ENCODE peak calls at places on chromosomes 4 and X, in eight cellular contexts. A, I, P, D, L, N, E and R are unnamed samples.

GRCh38 chrX:54184474-54184873 is 1.4 kb upstream of the FAM120C start:
- DNase-seq in A (no peak), I (no peak), P (no peak), D (no peak), L (no peak), N (no peak), E (no peak), R (no peak)

GRCh38 chrX:2478546-2479419 is 22.0 kb downstream of the DHRSX start:
- DNase-seq in A (no peak), I (no peak), P (no peak), D (no peak), L (no peak), N (no peak), E (no peak), R (no peak)

GRCh38 chrX:22220941-22221340 is 51.8 kb upstream of the CBLL2 start:
- DNase-seq in A (no peak), I (no peak), P (no peak), D (no peak), L (no peak), N (no peak), E (no peak), R (no peak)

GRCh38 chr4:2977116-2978097 is 14.0 kb downstream of the GRK4 start:
- DNase-seq in A (no peak), I (no peak), P (no peak), D (peak), L (peak), N (no peak), E (no peak), R (no peak)

GRCh38 chr4:124060261-124060918 is 652.1 kb downstream of the ANKRD50 start:
- DNase-seq in A (no peak), I (no peak), P (peak), D (no peak), L (no peak), N (no peak), E (no peak), R (peak)

GRCh38 chrX:76253432-76253831 is 80.6 kb downstream of the PBDC1 start:
- DNase-seq in A (peak), I (peak), P (no peak), D (peak), L (no peak), N (no peak), E (no peak), R (peak)

GRCh38 chrX:94908171-94908570 is 1234.2 kb downstream of the FAM133A start:
- DNase-seq in A (no peak), I (no peak), P (no peak), D (peak), L (no peak), N (no peak), E (no peak), R (no peak)

GRCh38 chr4:48173055-48173991 is 39.3 kb upstream of the TXK start:
- DNase-seq in A (no peak), I (no peak), P (no peak), D (no peak), L (no peak), N (no peak), E (no peak), R (no peak)

GRCh38 chr4:140363558-140363957 is 9.9 kb upstream of the SCOC start:
- DNase-seq in A (no peak), I (no peak), P (no peak), D (no peak), L (no peak), N (no peak), E (no peak), R (no peak)

GRCh38 chrX:136711147-136711546 is 63.2 kb downstream of the CD40LG start:
- DNase-seq in A (no peak), I (peak), P (no peak), D (peak), L (peak), N (no peak), E (no peak), R (peak)

GRCh38 chr4:157128395-157128794 is 52.4 kb downstream of the GLRB start:
- DNase-seq in A (no peak), I (no peak), P (no peak), D (no peak), L (no peak), N (no peak), E (no peak), R (no peak)